ENCODE peak calls at places on chromosomes 6 and 20, in six cellular contexts. O is endodermal cell, W is adrenal gland, I is HL-60, D is OCI-LY7, L is brain microvascular endothelial cell. T is an unnamed sample.

GRCh38 chr6:90387826-90388225 is 91.2 kb upstream of the BACH2 start:
- DNase-seq in W (no peak), D (peak; percentile 57), O (no peak), L (no peak), I (no peak), T (no peak)

GRCh38 chr6:161422710-161423109 is 148.8 kb upstream of the AGPAT4 start:
- DNase-seq in I (no peak), L (peak; percentile 15), D (no peak), O (no peak), W (no peak), T (no peak)

GRCh38 chr6:53287336-53288225 is 61.2 kb downstream of the ELOVL5 start:
- DNase-seq in D (no peak), W (no peak), I (no peak), L (no peak), O (peak; percentile 61), T (no peak)

GRCh38 chr6:5981274-5982026 is 25.3 kb downstream of the NRN1 start:
- DNase-seq in I (no peak), D (no peak), O (no peak), W (no peak), L (peak; percentile 83), T (no peak)

GRCh38 chr6:13355043-13355945 is 27.0 kb upstream of the TBC1D7 start:
- DNase-seq in I (no peak), L (peak; percentile 94), O (no peak), D (peak; percentile 45), W (no peak), T (no peak)

GRCh38 chr6:20693466-20694063 is 159.3 kb downstream of the CDKAL1 start:
- DNase-seq in L (no peak), W (no peak), I (no peak), O (no peak), D (no peak), T (no peak)

GRCh38 chr20:55038684-55039083 is 563.3 kb downstream of the DOK5 start:
- DNase-seq in I (no peak), D (no peak), L (no peak), W (no peak), O (no peak), T (no peak)

GRCh38 chr20:58064411-58065010 is 163.9 kb downstream of the ANKRD60 start:
- DNase-seq in L (no peak), W (no peak), I (no peak), O (peak; percentile 37), D (no peak), T (peak; percentile 10)

GRCh38 chr6:169702640-169703246 is 817 bp downstream of the C6orf120 start:
- DNase-seq in D (peak; percentile 50), I (no peak), O (peak; percentile 80), L (no peak), W (peak; percentile 40), T (peak; percentile 41)

GRCh38 chr6:1972961-1973360 is 272.4 kb downstream of the GMDS start:
- DNase-seq in D (no peak), W (no peak), O (no peak), L (no peak), I (peak; percentile 48), T (no peak)

GRCh38 chr20:3751664-3752385 is 15.7 kb downstream of the ADISSP start:
- DNase-seq in D (no peak), L (no peak), I (no peak), O (peak; percentile 92), W (peak; percentile 56), T (peak; percentile 67)

GRCh38 chr6:14455942-14456648 is 338.5 kb downstream of the CD83 start:
- DNase-seq in L (no peak), D (no peak), W (no peak), O (peak; percentile 88), I (no peak), T (no peak)

GRCh38 chr6:14455442-14455841 is 337.9 kb downstream of the CD83 start:
- DNase-seq in W (no peak), D (no peak), O (no peak), I (no peak), L (no peak), T (no peak)

GRCh38 chr6:14453712-14454466 is 336.3 kb downstream of the CD83 start:
- DNase-seq in I (no peak), W (no peak), D (no peak), O (no peak), L (no peak), T (no peak)

GRCh38 chr6:14452567-14453527 is 335.3 kb downstream of the CD83 start:
- DNase-seq in W (no peak), I (peak; percentile 16), L (no peak), O (no peak), D (no peak), T (no peak)

GRCh38 chr6:14454467-14454763 is 336.8 kb downstream of the CD83 start:
- DNase-seq in O (no peak), D (peak; percentile 19), I (no peak), W (no peak), L (no peak), T (peak; percentile 74)
- H3K27ac ChIP-seq in O (no peak overlapping the region), D (no peak overlapping the region), I (no peak overlapping the region), W (no peak overlapping the region), L (no peak overlapping the region), T (no peak overlapping the region)

GRCh38 chr20:62652051-62652893 is 10.0 kb downstream of the SLCO4A1 start:
- DNase-seq in D (peak; percentile 80), I (peak; percentile 82), O (no peak), W (peak; percentile 87), L (peak; percentile 90), T (peak; percentile 94)
- TF ChIP-seq CTCF in D (no peak), I (no peak), O (no peak), W (no peak), L (no peak), T (no peak)

GRCh38 chr6:24493945-24494725 is 634 bp upstream of the ALDH5A1 start:
- DNase-seq in L (no peak), D (peak; percentile 21), W (no peak), I (no peak), O (no peak), T (no peak)
- H3K27ac ChIP-seq in L (no peak overlapping the region), D (peak overlapping the region; percentile 84), W (no peak overlapping the region), I (no peak overlapping the region), O (no peak overlapping the region), T (no peak overlapping the region)

GRCh38 chr6:322205-322930 is 30.1 kb downstream of the DUSP22 start:
- DNase-seq in O (peak; percentile 64), W (no peak), I (no peak), L (no peak), D (peak; percentile 72), T (no peak)
- TF ChIP-seq CTCF in O (peak; percentile 53), W (no peak), I (no peak), L (no peak), D (peak; percentile 78), T (no peak)

T was measured in colonic mucosa.